ENCODE peak calls at places on chromosomes 16 and 17, in four cellular contexts. I is lung, X is HepG2, E is left ventricle myocardium inferior. J is an unnamed sample.

GRCh38 chr16:54026456-54026855 is 260.1 kb downstream of the IRX3 start:
- DNase-seq in I (no peak), X (no peak), E (no peak), J (no peak)

GRCh38 chr17:83189013-83189672 is 109.7 kb downstream of the METRNL start:
- DNase-seq in E (no peak), X (no peak), I (peak), J (no peak)

GRCh38 chr16:21526923-21527807 is 72.2 kb upstream of the METTL9 start:
- DNase-seq in E (no peak), X (peak), I (no peak), J (no peak)

GRCh38 chr16:7513429-7513828 is 180.8 kb downstream of the RBFOX1 start:
- DNase-seq in E (no peak), I (no peak), X (peak), J (peak)

GRCh38 chr17:7413346-7413985 is 5.8 kb downstream of the NLGN2 start:
- DNase-seq in X (no peak), E (no peak), I (no peak), J (no peak)

GRCh38 chr17:74218436-74218835 is 5.1 kb downstream of the TTYH2 start:
- DNase-seq in E (no peak), X (no peak), I (no peak), J (no peak)

GRCh38 chr17:12242390-12242954 is 221.8 kb downstream of the MAP2K4 start:
- DNase-seq in E (no peak), X (no peak), I (no peak), J (no peak)

GRCh38 chr17:68646626-68647526 is 45.7 kb upstream of the FAM20A start:
- DNase-seq in I (no peak), E (no peak), X (no peak), J (no peak)

GRCh38 chr16:12507366-12507765 is 296.3 kb downstream of the CPPED1 start:
- DNase-seq in I (no peak), X (no peak), E (no peak), J (no peak)

GRCh38 chr17:61470530-61471136 is 18.4 kb downstream of the TBX4 start:
- DNase-seq in E (no peak), X (no peak), I (no peak), J (peak)

GRCh38 chr17:72177738-72178137 is 56.9 kb downstream of the SOX9 start:
- DNase-seq in X (no peak), I (no peak), E (no peak), J (no peak)

GRCh38 chr17:80455328-80455710 is 21.1 kb downstream of the NPTX1 start:
- DNase-seq in I (no peak), X (peak), E (no peak), J (no peak)

GRCh38 chr17:4953461-4953961 is 2.6 kb downstream of the ENO3 start:
- DNase-seq in X (no peak), E (no peak), I (no peak), J (no peak)

GRCh38 chr16:69595127-69596036 is 29.6 kb downstream of the NFAT5 start:
- DNase-seq in I (no peak), X (peak), E (no peak), J (no peak)

GRCh38 chr17:1390422-1391367 is 9.3 kb downstream of the YWHAE start:
- DNase-seq in E (no peak), X (no peak), I (no peak), J (no peak)

GRCh38 chr17:61955621-61956020 is 27.8 kb upstream of the INTS2 start:
- DNase-seq in E (no peak), I (no peak), X (no peak), J (no peak)

GRCh38 chr16:69669577-69669976 is 56.8 kb downstream of the NQO1 start:
- DNase-seq in E (no peak), X (no peak), I (no peak), J (no peak)

GRCh38 chr17:46003907-46004748 is 5.1 kb downstream of the STH start:
- DNase-seq in I (no peak), X (peak), E (peak), J (no peak)

GRCh38 chr16:50153648-50154368 is 702 bp downstream of the TENT4B start:
- DNase-seq in I (no peak), X (no peak), E (peak), J (peak)

GRCh38 chr17:4858068-4858879 is 25.1 kb downstream of the MINK1 start:
- DNase-seq in X (peak), E (no peak), I (no peak), J (no peak)

GRCh38 chr17:78535285-78536197 is 41.7 kb downstream of the DNAH17 start:
- DNase-seq in E (no peak), I (peak), X (no peak), J (no peak)

GRCh38 chr17:42559076-42559475 is 2.9 kb upstream of the COASY start:
- DNase-seq in E (no peak), I (peak), X (no peak), J (no peak)